ENCODE peak calls at places on chromosomes 7 and 10, in five cellular contexts. Y is testis, D is sigmoid colon, S is AG04450, X is GM23248. K is an unnamed sample.

GRCh38 chr10:133400624-133401424 is 6.9 kb downstream of the MTG1 start:
- DNase-seq in S (no peak), X (no peak), Y (peak; percentile 71), D (peak; percentile 47), K (no peak)

GRCh38 chr10:106571216-106571954 is 593.1 kb downstream of the SORCS1 start:
- DNase-seq in D (no peak), X (peak; percentile 67), S (no peak), Y (no peak), K (peak; percentile 16)

GRCh38 chr7:149310113-149310836 is 48.3 kb downstream of the ZNF783 start:
- DNase-seq in S (peak; percentile 50), X (peak; percentile 81), Y (no peak), D (no peak), K (no peak)

GRCh38 chr10:3748484-3748883 is 36.5 kb downstream of the KLF6 start:
- DNase-seq in D (no peak), S (no peak), X (no peak), Y (no peak), K (no peak)

GRCh38 chr7:7970620-7971307 is 2.2 kb downstream of the GLCCI1 start:
- DNase-seq in S (no peak), D (no peak), Y (no peak), X (peak; percentile 28), K (peak; percentile 41)

GRCh38 chr10:124946945-124947344 is 5.0 kb downstream of the ZRANB1 start:
- DNase-seq in D (no peak), S (no peak), X (no peak), Y (no peak), K (no peak)

GRCh38 chr7:92723205-92723604 is 113.2 kb downstream of the CDK6 start:
- DNase-seq in Y (no peak), X (peak; percentile 58), S (no peak), D (no peak), K (no peak)

GRCh38 chr10:6022693-6023092 is 39.5 kb downstream of the IL2RA start:
- DNase-seq in D (no peak), Y (no peak), X (peak; percentile 27), S (no peak), K (no peak)

GRCh38 chr10:1782841-1783240 is 45.5 kb upstream of the ADARB2 start:
- DNase-seq in S (no peak), X (no peak), D (no peak), Y (no peak), K (no peak)

GRCh38 chr7:114070246-114070645 is 151.4 kb upstream of the PPP1R3A start:
- DNase-seq in S (no peak), D (no peak), Y (no peak), X (peak; percentile 29), K (no peak)

GRCh38 chr10:96651998-96652431 is 65.2 kb upstream of the TM9SF3 start:
- DNase-seq in D (no peak), X (no peak), Y (no peak), S (no peak), K (no peak)

GRCh38 chr7:40899651-40900507 is 765.1 kb downstream of the SUGCT start:
- DNase-seq in X (no peak), S (no peak), D (peak; percentile 77), Y (no peak), K (no peak)

GRCh38 chr10:113782986-113783704 is 31.7 kb downstream of the PLEKHS1 start:
- DNase-seq in S (no peak), Y (no peak), X (no peak), D (no peak), K (no peak)

GRCh38 chr7:104973909-104974415 is 40.0 kb upstream of the KMT2E start:
- DNase-seq in X (peak; percentile 93), Y (no peak), D (no peak), S (no peak), K (no peak)

GRCh38 chr10:100516847-100517246 is 2.8 kb downstream of the SEC31B start:
- DNase-seq in S (no peak), D (no peak), X (no peak), Y (no peak), K (peak; percentile 78)

GRCh38 chr7:47291461-47292051 is 290.4 kb downstream of the TNS3 start:
- DNase-seq in D (no peak), X (peak; percentile 97), Y (no peak), S (peak; percentile 61), K (no peak)

GRCh38 chr7:128398016-128398840 is 11.6 kb downstream of the IMPDH1 start:
- DNase-seq in X (peak; percentile 61), S (no peak), Y (peak; percentile 73), D (peak; percentile 80), K (peak; percentile 72)

GRCh38 chr7:27901028-27901760 is 161.2 kb downstream of the TAX1BP1 start:
- DNase-seq in Y (no peak), X (peak; percentile 84), D (no peak), S (no peak), K (no peak)

GRCh38 chr7:89926721-89927120 is 227.5 kb upstream of the STEAP1 start:
- DNase-seq in S (no peak), X (no peak), Y (no peak), D (no peak), K (peak; percentile 30)

GRCh38 chr10:110544958-110545537 is 22.4 kb upstream of the SMC3 start:
- DNase-seq in D (no peak), X (peak; percentile 52), S (no peak), Y (no peak), K (no peak)

GRCh38 chr7:39527296-39527695 is 38.9 kb upstream of the YAE1 start:
- DNase-seq in Y (no peak), D (no peak), X (peak; percentile 11), S (no peak), K (no peak)

GRCh38 chr7:107527196-107527595 is 36.5 kb downstream of the COG5 start:
- DNase-seq in X (no peak), S (no peak), Y (no peak), D (no peak), K (no peak)

GRCh38 chr10:48284002-48284546 is 9.6 kb upstream of the FRMPD2 start:
- DNase-seq in S (no peak), X (no peak), D (no peak), Y (no peak), K (no peak)

GRCh38 chr7:127776776-127777390 is 124.9 kb downstream of the SND1 start:
- DNase-seq in S (peak; percentile 37), X (peak; percentile 90), Y (no peak), D (no peak), K (no peak)

GRCh38 chr7:151537818-151538561 is 18.3 kb upstream of the RHEB start:
- DNase-seq in D (peak; percentile 87), S (no peak), X (peak; percentile 13), Y (peak; percentile 68), K (no peak)

GRCh38 chr10:48358162-48358561 is 51.7 kb downstream of the MAPK8 start:
- DNase-seq in D (no peak), S (no peak), X (peak; percentile 6), Y (no peak), K (no peak)

GRCh38 chr7:142438235-142438922 is 180.5 kb upstream of the PRSS58 start:
- DNase-seq in X (peak; percentile 70), D (no peak), Y (peak; percentile 62), S (no peak), K (peak; percentile 62)

GRCh38 chr10:30553018-30553624 is 76.4 kb downstream of the LYZL2 start:
- DNase-seq in D (no peak), X (no peak), Y (peak; percentile 26), S (no peak), K (peak; percentile 42)

GRCh38 chr10:52213511-52213831 is 100.6 kb upstream of the DKK1 start:
- DNase-seq in D (no peak), Y (no peak), X (peak; percentile 73), S (no peak), K (peak; percentile 29)

GRCh38 chr10:67471022-67471421 is 225.0 kb downstream of the CTNNA3 start:
- DNase-seq in S (no peak), X (no peak), D (no peak), Y (no peak), K (no peak)

GRCh38 chr7:108592633-108593277 is 23.1 kb downstream of the DNAJB9 start:
- DNase-seq in X (peak; percentile 14), S (no peak), Y (no peak), D (no peak), K (peak; percentile 75)

GRCh38 chr10:71372882-71373495 is 23.7 kb upstream of the CDH23 start:
- DNase-seq in S (no peak), D (no peak), Y (no peak), X (peak; percentile 40), K (no peak)

GRCh38 chr10:71374481-71375233 is 22.1 kb upstream of the CDH23 start:
- DNase-seq in S (no peak), X (no peak), Y (no peak), D (no peak), K (no peak)

GRCh38 chr10:71370031-71370430 is 26.7 kb upstream of the CDH23 start:
- DNase-seq in X (no peak), S (no peak), Y (no peak), D (no peak), K (no peak)

GRCh38 chr10:71369602-71370001 is 27.1 kb upstream of the CDH23 start:
- DNase-seq in D (no peak), X (no peak), Y (no peak), S (no peak), K (no peak)

GRCh38 chr10:71371750-71372166 is 25.0 kb upstream of the CDH23 start:
- DNase-seq in D (no peak), S (no peak), Y (no peak), X (no peak), K (peak; percentile 65)
- H3K27ac ChIP-seq in D (no peak overlapping the region), S (no peak overlapping the region), Y (no peak overlapping the region), X (no peak overlapping the region), K (peak overlapping the region; percentile 95)

GRCh38 chr10:78627254-78627795 is 441.4 kb upstream of the ZMIZ1 start:
- DNase-seq in S (no peak), D (no peak), Y (no peak), X (no peak), K (peak; percentile 64)

GRCh38 chr10:78621183-78621789 is 447.5 kb upstream of the ZMIZ1 start:
- DNase-seq in X (no peak), S (no peak), Y (no peak), D (no peak), K (no peak)

GRCh38 chr10:78626471-78626870 is 442.3 kb upstream of the ZMIZ1 start:
- DNase-seq in X (no peak), S (no peak), Y (no peak), D (no peak), K (peak; percentile 92)

GRCh38 chr10:78623577-78624215 is 445.1 kb upstream of the ZMIZ1 start:
- DNase-seq in Y (no peak), D (no peak), S (no peak), X (peak; percentile 87), K (no peak)

DNA sequence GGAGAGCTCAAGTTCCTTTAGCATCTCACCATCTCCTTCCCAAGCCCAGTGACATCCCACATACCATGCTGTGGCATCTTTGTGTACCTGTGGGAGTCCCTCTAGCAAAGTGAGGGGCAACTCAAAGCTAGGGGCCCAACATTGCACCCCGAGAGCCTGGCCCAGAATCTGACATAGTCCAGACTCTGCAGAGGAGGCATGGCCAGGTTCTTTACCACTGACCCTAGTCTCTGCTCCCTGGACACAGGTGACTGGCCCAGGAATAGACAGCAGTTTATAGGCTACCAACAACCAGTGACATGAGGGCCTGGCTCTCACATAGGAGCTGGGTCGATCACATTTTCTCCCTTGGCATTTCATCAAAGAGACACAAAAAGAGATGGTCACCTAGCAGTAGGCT is 444.0 kb upstream of the ZMIZ1 start:
- DNase-seq in S (no peak), D (no peak), Y (no peak), X (no peak), K (no peak)
- H3K27ac ChIP-seq in S (no peak overlapping the region), D (no peak overlapping the region), Y (no peak overlapping the region), X (no peak overlapping the region), K (no peak overlapping the region)

GRCh38 chr10:79292789-79293746 is 54.2 kb upstream of the PPIF start:
- DNase-seq in X (peak; percentile 40), S (no peak), Y (no peak), D (no peak), K (peak; percentile 55)
- H3K27ac ChIP-seq in X (peak overlapping the region; percentile 60), S (peak overlapping the region; percentile 47), Y (peak overlapping the region; percentile 0), D (peak overlapping the region; percentile 38), K (no peak overlapping the region)

GRCh38 chr7:55078465-55079372 is 59.9 kb downstream of the EGFR start:
- DNase-seq in S (no peak), D (no peak), X (no peak), Y (peak; percentile 67), K (no peak)
- H3K27ac ChIP-seq in S (no peak overlapping the region), D (peak overlapping the region; percentile 32), X (no peak overlapping the region), Y (peak overlapping the region; percentile 49), K (no peak overlapping the region)

K was measured in WERI-Rb-1.